ENCODE peak calls at places on chromosomes 5 and 9, in seven cellular contexts. G is fibroblast of lung, R is astrocyte of the spinal cord, U is fibroblast of mammary gland, N is activated B cell treated with CpG ODN at 0.5 μM for 24 hours, T is H9, X is SK-N-SH. J is an unnamed sample.

GRCh38 chr5:15957124-15957523 is 222.5 kb downstream of the MARCHF11 start:
- DNase-seq in G (no peak), U (no peak), N (no peak), T (no peak), R (no peak), X (no peak), J (no peak)

GRCh38 chr5:157582731-157583580 is 7.4 kb upstream of the ADAM19 start:
- DNase-seq in N (no peak), R (no peak), T (no peak), X (no peak), U (no peak), G (no peak), J (no peak)

GRCh38 chr5:164119806-164120440 is 614.5 kb downstream of the MAT2B start:
- DNase-seq in T (peak), N (no peak), X (no peak), R (peak), G (peak), U (peak), J (no peak)

GRCh38 chr9:93083592-93084470 is 12.2 kb upstream of the CARD19 start:
- DNase-seq in U (peak), R (no peak), X (peak), N (no peak), T (no peak), G (peak), J (no peak)

GRCh38 chr9:131539223-131539923 is 6.0 kb upstream of the PRRT1B start:
- DNase-seq in N (no peak), T (no peak), U (no peak), R (no peak), G (no peak), X (no peak), J (no peak)

GRCh38 chr5:4275232-4275631 is 679.6 kb downstream of the IRX1 start:
- DNase-seq in N (no peak), U (no peak), R (no peak), T (peak), G (no peak), X (no peak), J (no peak)

GRCh38 chr5:145835839-145836222 is 689 bp upstream of the PRELID2 start:
- DNase-seq in G (no peak), N (no peak), R (no peak), U (no peak), T (no peak), X (peak), J (no peak)

GRCh38 chr9:79196606-79197005 is 375.2 kb upstream of the TLE4 start:
- DNase-seq in T (no peak), U (peak), X (no peak), N (no peak), G (peak), R (peak), J (no peak)

GRCh38 chr5:134594336-134594735 is 38.3 kb downstream of the SAR1B start:
- DNase-seq in X (no peak), U (no peak), T (no peak), N (no peak), R (no peak), G (no peak), J (no peak)

GRCh38 chr9:77218612-77219011 is 41.3 kb downstream of the VPS13A start:
- DNase-seq in R (peak), T (no peak), G (peak), N (no peak), U (peak), X (no peak), J (no peak)

GRCh38 chr9:14205463-14205862 is 108.5 kb downstream of the NFIB start:
- DNase-seq in N (no peak), T (no peak), U (peak), G (peak), R (peak), X (no peak), J (no peak)

GRCh38 chr9:106587021-106587420 is 275.9 kb upstream of the ZNF462 start:
- DNase-seq in N (no peak), G (no peak), R (peak), T (no peak), X (no peak), U (peak), J (no peak)

GRCh38 chr9:19460258-19460657 is 51.4 kb downstream of the ACER2 start:
- DNase-seq in X (no peak), U (no peak), N (no peak), R (no peak), T (no peak), G (peak), J (no peak)

GRCh38 chr5:6634327-6634713 is 1.1 kb downstream of the SRD5A1 start:
- DNase-seq in U (no peak), T (no peak), R (peak), N (no peak), G (no peak), X (peak), J (no peak)

GRCh38 chr9:79222483-79222882 is 349.3 kb upstream of the TLE4 start:
- DNase-seq in G (no peak), X (no peak), T (no peak), U (no peak), N (no peak), R (no peak), J (no peak)

GRCh38 chr5:112551437-112552018 is 132.5 kb upstream of the EPB41L4A start:
- DNase-seq in T (no peak), U (peak), R (peak), G (peak), X (peak), N (no peak), J (no peak)

GRCh38 chr5:5598547-5599113 is 176.2 kb downstream of the ICE1 start:
- DNase-seq in G (no peak), N (no peak), X (no peak), R (no peak), T (no peak), U (no peak), J (no peak)

GRCh38 chr9:95819636-95820035 is 55.9 kb upstream of the ERCC6L2 start:
- DNase-seq in T (no peak), G (no peak), U (no peak), X (no peak), R (no peak), N (no peak), J (no peak)

GRCh38 chr5:131521252-131521651 is 113.8 kb downstream of the RAPGEF6 start:
- DNase-seq in G (no peak), U (peak), T (no peak), N (no peak), X (no peak), R (peak), J (no peak)

GRCh38 chr5:30279237-30279636 is 914.2 kb upstream of the CDH6 start:
- DNase-seq in N (no peak), U (no peak), T (no peak), G (no peak), X (no peak), R (peak), J (no peak)

GRCh38 chr5:158856295-158856694 is 243.4 kb downstream of the EBF1 start:
- DNase-seq in G (no peak), U (no peak), X (no peak), R (no peak), N (no peak), T (no peak), J (no peak)

GRCh38 chr9:131262327-131263032 is 13.8 kb downstream of the FAM78A start:
- DNase-seq in R (no peak), X (no peak), U (no peak), G (no peak), T (no peak), N (no peak), J (no peak)

GRCh38 chr9:75667155-75667554 is 223.3 kb upstream of the PCSK5 start:
- DNase-seq in T (no peak), R (no peak), U (no peak), G (no peak), X (no peak), N (no peak), J (no peak)

GRCh38 chr5:40277161-40277906 is 402.4 kb upstream of the PTGER4 start:
- DNase-seq in R (no peak), G (no peak), U (no peak), T (no peak), X (no peak), N (no peak), J (no peak)

GRCh38 chr9:14768561-14769234 is 46.2 kb upstream of the CER1 start:
- DNase-seq in N (no peak), R (peak), T (no peak), U (peak), G (peak), X (peak), J (no peak)

GRCh38 chr5:113034182-113034773 is 57.7 kb downstream of the DCP2 start:
- DNase-seq in T (no peak), N (no peak), X (no peak), U (peak), G (peak), R (peak), J (no peak)

GRCh38 chr5:139678751-139679750 is 30.9 kb downstream of the CXXC5 start:
- DNase-seq in U (peak), R (peak), N (no peak), G (no peak), X (peak), T (no peak), J (no peak)

GRCh38 chr5:96434201-96434645 is 1.2 kb upstream of the PCSK1 start:
- DNase-seq in T (peak), X (peak), R (peak), U (peak), G (peak), N (no peak), J (peak)

GRCh38 chr9:117204971-117205370 is 209.9 kb downstream of the ASTN2 start:
- DNase-seq in R (no peak), N (no peak), X (no peak), T (no peak), U (no peak), G (no peak), J (no peak)

GRCh38 chr5:132437604-132438275 is 52.8 kb downstream of the IRF1 start:
- DNase-seq in R (peak), N (no peak), G (peak), T (peak), U (peak), X (no peak), J (peak)

GRCh38 chr5:176337913-176338312 is 23.7 kb downstream of the KIAA1191 start:
- DNase-seq in R (no peak), N (no peak), X (no peak), G (peak), T (no peak), U (peak), J (no peak)

GRCh38 chr5:43041669-43042175 is 1.6 kb upstream of the ANXA2R start:
- DNase-seq in N (no peak), U (peak), G (peak), X (no peak), R (peak), T (no peak), J (no peak)

GRCh38 chr5:55582256-55582655 is 47.5 kb upstream of the PLPP1 start:
- DNase-seq in N (no peak), T (no peak), X (no peak), U (no peak), R (no peak), G (no peak), J (no peak)

GRCh38 chr9:10173561-10173960 is 439.2 kb downstream of the PTPRD start:
- DNase-seq in R (no peak), T (no peak), X (no peak), N (no peak), G (no peak), U (no peak), J (no peak)

DNA sequence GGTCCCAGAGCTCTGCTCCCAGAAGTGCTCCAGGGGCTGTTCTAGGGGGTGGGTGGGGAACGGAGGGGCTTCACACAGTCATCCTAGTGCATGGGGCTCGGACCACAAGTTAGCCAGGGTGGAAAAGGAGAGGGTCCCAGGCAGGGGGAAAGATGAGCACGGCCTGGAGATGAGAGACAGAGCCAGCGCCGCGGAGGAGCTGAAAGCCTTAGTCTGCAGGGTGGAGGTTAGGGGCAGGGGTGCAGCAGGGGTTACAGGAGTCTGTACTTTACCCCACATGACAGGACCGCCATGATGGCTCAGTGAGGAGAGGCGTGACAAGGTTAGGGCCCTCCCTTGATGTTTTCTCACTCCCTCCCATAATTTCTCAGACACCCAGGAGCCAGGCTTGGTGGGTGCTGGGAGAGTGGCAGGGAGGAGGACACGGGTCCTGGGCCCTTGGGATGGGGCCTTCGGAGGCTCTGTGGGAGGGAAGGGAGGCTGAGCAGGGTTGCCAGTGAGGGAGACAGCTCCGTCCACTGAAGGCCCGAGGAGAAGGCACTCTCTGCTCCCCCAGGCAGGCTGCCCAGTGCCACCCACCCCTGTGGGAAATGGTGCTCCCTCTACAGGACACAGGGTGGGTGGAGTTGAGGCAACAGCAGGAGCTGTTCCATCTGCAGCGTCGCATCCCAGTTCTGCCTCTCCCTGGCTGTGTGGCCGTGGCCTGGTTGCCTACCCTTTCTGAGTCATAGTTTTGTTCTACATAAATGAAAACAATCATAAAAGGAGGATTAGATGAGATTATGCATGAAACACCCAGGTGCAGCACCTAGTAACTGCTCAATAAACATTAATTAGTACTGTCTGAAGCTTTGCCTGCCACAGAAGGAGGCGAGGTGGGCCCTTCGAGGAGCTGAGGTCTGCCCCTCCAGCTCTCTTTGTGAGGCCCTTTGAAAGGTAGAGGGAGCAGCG is 66.2 kb downstream of the NDST1 start:
- DNase-seq in X (peak), N (no peak), T (no peak), G (no peak), R (no peak), U (no peak), J (no peak)
- TF ChIP-seq CTCF in X (peak), N (no peak), T (peak), G (peak), R (peak), U (no peak), J (no peak)

GRCh38 chr9:108417726-108418125 is 438.1 kb downstream of the ACTL7B start:
- DNase-seq in T (no peak), N (no peak), G (peak), X (no peak), U (peak), R (no peak), J (no peak)

GRCh38 chr9:108416321-108416720 is 439.5 kb downstream of the ACTL7B start:
- DNase-seq in X (no peak), G (peak), T (no peak), U (peak), N (no peak), R (peak), J (no peak)

GRCh38 chr9:108411632-108412031 is 444.2 kb downstream of the ACTL7B start:
- DNase-seq in X (no peak), T (no peak), U (no peak), G (no peak), R (no peak), N (no peak), J (no peak)

GRCh38 chr9:108410161-108410560 is 445.6 kb downstream of the ACTL7B start:
- DNase-seq in X (no peak), N (no peak), R (no peak), T (no peak), G (no peak), U (no peak), J (no peak)

DNA sequence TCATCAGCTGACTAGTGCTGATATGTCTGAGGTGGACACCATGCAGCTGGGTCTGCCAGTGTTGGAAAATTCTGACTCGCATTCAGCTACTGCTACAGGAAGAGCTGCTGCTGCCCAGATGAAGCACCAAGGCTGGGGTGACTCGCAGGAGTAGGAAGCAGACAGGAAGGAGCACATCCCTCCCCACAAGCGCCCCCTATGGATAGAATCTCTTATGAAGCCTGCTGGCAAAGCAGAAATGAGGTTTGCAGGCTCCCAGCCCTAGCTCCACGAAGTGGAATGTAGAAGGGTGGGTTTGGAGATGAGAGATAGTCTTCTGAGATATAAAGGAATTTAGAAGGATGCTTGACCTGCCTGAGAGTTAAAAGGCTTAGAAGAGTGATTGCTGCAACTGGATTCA is 443.0 kb downstream of the ACTL7B start:
- DNase-seq in G (no peak), T (peak), N (no peak), X (no peak), U (peak), R (no peak), J (no peak)
- TF ChIP-seq CTCF in G (no peak), T (peak), N (no peak), X (peak), U (peak), R (no peak), J (no peak)

GRCh38 chr5:124887223-124887622 is 140.8 kb upstream of the ZNF608 start:
- DNase-seq in R (no peak), N (no peak), T (no peak), G (no peak), U (no peak), X (no peak), J (no peak)

GRCh38 chr5:124889850-124890249 is 143.4 kb upstream of the ZNF608 start:
- DNase-seq in X (no peak), T (no peak), R (no peak), N (no peak), G (no peak), U (no peak), J (no peak)

GRCh38 chr5:124889522-124889828 is 143.0 kb upstream of the ZNF608 start:
- DNase-seq in R (no peak), G (no peak), X (no peak), N (no peak), U (peak), T (no peak), J (no peak)

GRCh38 chr5:124888622-124889521 is 142.4 kb upstream of the ZNF608 start:
- DNase-seq in R (no peak), G (no peak), N (no peak), T (no peak), X (no peak), U (no peak), J (no peak)

DNA sequence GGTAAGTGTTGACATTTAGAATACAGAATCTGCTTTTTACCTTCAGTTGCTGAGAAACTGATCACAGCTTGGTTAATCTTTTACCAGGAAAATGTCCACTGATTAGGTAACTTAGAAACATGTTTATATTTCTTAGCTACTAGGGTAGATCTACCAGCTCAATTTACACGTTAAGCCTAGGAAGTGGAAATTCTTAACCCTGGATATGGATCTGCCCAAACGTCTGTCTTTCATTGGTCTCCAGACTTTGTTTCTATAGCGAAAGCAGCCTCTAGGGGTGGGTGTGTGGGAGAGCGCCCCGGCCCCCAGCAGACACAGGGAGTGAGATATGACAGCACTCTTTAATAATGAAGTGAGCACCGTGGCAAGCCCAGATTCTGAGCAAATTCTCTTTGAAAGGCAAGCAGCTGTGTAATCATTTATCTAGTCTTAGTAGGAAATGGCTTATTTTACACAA is 141.6 kb upstream of the ZNF608 start:
- DNase-seq in R (no peak), N (no peak), G (no peak), X (peak), U (no peak), T (no peak), J (no peak)
- TF ChIP-seq CTCF in R (no peak), N (no peak), G (no peak), X (no peak), U (no peak), T (peak), J (no peak)

GRCh38 chr9:108272350-108272899 is 583.4 kb downstream of the ACTL7B start:
- DNase-seq in T (peak), G (peak), N (no peak), X (peak), U (peak), R (peak), J (no peak)
- TF ChIP-seq CTCF in T (peak), G (peak), N (no peak), X (peak), U (peak), R (peak), J (no peak)

GRCh38 chr5:150487199-150488061 is 20.5 kb upstream of the NDST1 start:
- DNase-seq in G (peak), R (no peak), T (no peak), X (peak), N (no peak), U (peak), J (no peak)
- TF ChIP-seq CTCF in G (no peak), R (peak), T (no peak), X (peak), N (no peak), U (peak), J (no peak)

GRCh38 chr9:82912639-82913038 is 150.3 kb downstream of the RASEF start:
- DNase-seq in U (no peak), X (no peak), R (no peak), G (no peak), N (no peak), T (no peak), J (no peak)
- TF ChIP-seq CTCF in U (no peak), X (no peak), R (peak), G (no peak), N (no peak), T (peak), J (no peak)

GRCh38 chr9:87973122-87973521 is 1.2 kb downstream of the CDK20 start:
- DNase-seq in N (no peak), T (no peak), U (no peak), X (no peak), G (no peak), R (no peak), J (no peak)
- TF ChIP-seq CTCF in N (no peak), T (no peak), U (no peak), X (no peak), G (no peak), R (no peak), J (no peak)

GRCh38 chr5:130109152-130109551 is 204.9 kb downstream of the CHSY3 start:
- DNase-seq in X (peak), T (no peak), R (peak), G (peak), N (no peak), U (peak), J (no peak)
- TF ChIP-seq CTCF in X (peak), T (peak), R (peak), G (peak), N (no peak), U (peak), J (no peak)

J was measured in omental fat pad.